ENCODE peak calls at places on chromosome 15, in ten cellular contexts. K is heart right ventricle; G is cardiac muscle cell; U is CD8-positive, alpha-beta memory T cell; T is mesendoderm; W is astrocyte of the spinal cord; X is uterus; P is AG10803; I is neural progenitor cell; Z is HepG2. Y is an unnamed sample.

GRCh38 chr15:62625421-62626033 is 417.0 kb upstream of the TPM1 start:
- DNase-seq in K (no peak), U (no peak), T (no peak), W (no peak), I (no peak), Z (no peak), X (peak), P (peak), G (peak), Y (no peak)

GRCh38 chr15:62958528-62958927 is 84.0 kb upstream of the TPM1 start:
- DNase-seq in U (no peak), W (no peak), I (no peak), Z (no peak), G (no peak), T (no peak), X (no peak), P (peak), K (peak), Y (no peak)

GRCh38 chr15:84752700-84753099 is 4.3 kb downstream of the ZNF592 start:
- DNase-seq in P (peak), U (no peak), X (no peak), K (no peak), I (no peak), G (peak), T (no peak), Z (peak), W (peak), Y (no peak)

GRCh38 chr15:39426552-39427532 is 154.0 kb upstream of the THBS1 start:
- DNase-seq in X (no peak), W (peak), Z (no peak), P (peak), U (peak), I (peak), K (peak), G (peak), T (no peak), Y (no peak)

GRCh38 chr15:72342385-72342784 is 22.4 kb upstream of the CELF6 start:
- DNase-seq in P (no peak), K (peak), Z (peak), T (peak), W (no peak), X (no peak), U (no peak), I (peak), G (peak), Y (peak)

GRCh38 chr15:44215594-44215993 is 20.5 kb upstream of the FRMD5 start:
- DNase-seq in X (no peak), Z (peak), U (no peak), W (peak), K (no peak), T (no peak), P (peak), G (peak), I (no peak), Y (no peak)

GRCh38 chr15:38176155-38176554 is 76.5 kb upstream of the SPRED1 start:
- DNase-seq in Z (no peak), W (peak), P (peak), X (no peak), G (peak), I (no peak), U (no peak), K (no peak), T (no peak), Y (no peak)

GRCh38 chr15:63905131-63905530 is 71.4 kb upstream of the HERC1 start:
- DNase-seq in K (no peak), Z (no peak), W (no peak), T (no peak), P (peak), X (no peak), G (no peak), U (no peak), I (no peak), Y (no peak)

GRCh38 chr15:79192462-79193036 is 90.0 kb upstream of the ANKRD34C start:
- DNase-seq in T (no peak), I (no peak), X (no peak), U (no peak), Z (no peak), G (no peak), P (peak), K (no peak), W (no peak), Y (no peak)

DNA sequence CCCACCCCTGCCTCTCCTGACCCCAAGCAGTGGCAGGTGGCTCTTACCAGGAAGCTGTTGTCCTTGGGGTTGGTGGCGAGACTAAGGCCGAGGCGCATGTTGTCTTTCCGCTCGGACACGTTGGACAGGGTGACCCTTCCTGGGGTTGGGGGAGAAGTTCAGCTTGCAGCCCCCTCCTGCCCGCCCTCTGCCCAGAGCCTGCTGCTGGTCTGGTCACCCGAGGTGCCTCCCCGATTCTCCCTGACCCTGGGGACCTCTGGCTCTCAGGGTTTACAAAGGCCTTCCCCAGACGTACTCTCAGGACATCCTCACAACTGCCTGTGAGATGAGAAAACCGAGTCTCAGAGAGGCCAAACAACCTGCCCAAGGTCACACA is 67.3 kb downstream of the ITGA11 start:
- DNase-seq in P (no peak), U (no peak), K (no peak), I (no peak), X (no peak), Z (no peak), T (no peak), W (no peak), G (no peak), Y (no peak)
- H3K4me3 ChIP-seq in P (no peak), U (no peak), K (no peak), I (no peak), X (no peak), Z (no peak), T (no peak), W (no peak), G (no peak), Y (no peak)

DNA sequence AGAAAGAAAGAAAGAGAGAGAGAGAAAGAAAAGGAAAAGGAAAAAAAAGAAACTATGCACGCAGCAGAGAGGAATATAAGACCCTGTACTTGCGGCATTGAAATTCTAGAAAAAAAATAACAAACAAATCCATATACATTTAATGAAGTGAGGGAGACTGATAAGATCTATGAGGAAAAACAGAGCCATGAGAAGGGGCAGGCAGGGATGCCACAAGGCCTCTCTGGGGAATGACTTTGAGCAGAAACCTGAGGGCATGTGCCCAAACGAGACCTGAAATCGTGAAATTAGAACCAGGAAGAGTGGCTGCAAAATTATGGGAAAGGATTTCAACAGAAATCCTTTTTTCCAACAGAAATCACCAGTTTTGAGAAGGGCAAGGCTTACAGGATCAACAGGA is 98.4 kb downstream of the GABRB3 start:
- DNase-seq in T (no peak), P (no peak), W (no peak), I (no peak), G (no peak), X (no peak), Z (no peak), U (no peak), K (no peak), Y (no peak)
- H3K4me3 ChIP-seq in T (no peak), P (no peak), W (no peak), I (no peak), G (no peak), X (no peak), Z (no peak), U (no peak), K (no peak), Y (no peak)

DNA sequence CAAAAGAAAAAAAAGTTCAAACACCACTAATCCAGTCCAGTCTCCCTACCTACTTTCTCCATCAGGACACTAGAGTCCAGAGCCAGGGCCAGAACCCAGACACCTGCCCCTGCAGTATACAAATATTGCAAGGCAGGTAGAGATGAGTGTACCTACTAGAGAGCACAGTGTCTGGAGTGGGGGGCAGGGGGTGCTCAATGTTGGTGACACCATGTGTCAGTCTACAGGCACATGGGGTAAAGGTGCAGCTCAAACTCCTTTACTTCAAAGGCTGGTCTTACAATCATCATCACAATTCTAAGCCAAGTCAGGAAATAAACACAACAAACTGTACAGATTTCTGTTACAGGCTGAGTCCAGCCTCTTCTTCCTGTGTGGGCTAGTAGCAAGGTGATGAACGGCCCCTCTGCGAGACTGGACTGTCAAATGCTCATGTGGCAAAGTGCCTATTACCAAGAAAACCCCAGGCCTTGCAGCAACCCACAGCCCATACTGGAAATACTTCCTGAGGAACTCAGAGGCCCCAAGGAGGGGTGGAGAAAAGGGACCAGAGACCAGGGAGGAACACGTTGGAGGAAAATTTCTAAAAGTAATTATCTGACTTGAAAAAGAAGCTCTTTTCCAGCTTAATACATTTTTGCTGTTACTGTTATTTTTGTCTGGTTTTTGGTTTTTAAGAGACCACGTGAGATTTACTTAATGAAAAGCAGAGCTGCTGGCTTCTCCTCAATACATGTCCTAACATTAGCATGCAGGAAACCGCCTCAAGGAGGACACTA is 29.7 kb downstream of the TBC1D2B start:
- DNase-seq in T (no peak), X (peak), Z (no peak), G (peak), W (peak), P (peak), U (peak), I (no peak), K (peak), Y (no peak)
- H3K4me3 ChIP-seq in T (no peak), X (no peak), Z (no peak), G (no peak), W (no peak), P (no peak), U (no peak), I (no peak), K (no peak), Y (no peak)

DNA sequence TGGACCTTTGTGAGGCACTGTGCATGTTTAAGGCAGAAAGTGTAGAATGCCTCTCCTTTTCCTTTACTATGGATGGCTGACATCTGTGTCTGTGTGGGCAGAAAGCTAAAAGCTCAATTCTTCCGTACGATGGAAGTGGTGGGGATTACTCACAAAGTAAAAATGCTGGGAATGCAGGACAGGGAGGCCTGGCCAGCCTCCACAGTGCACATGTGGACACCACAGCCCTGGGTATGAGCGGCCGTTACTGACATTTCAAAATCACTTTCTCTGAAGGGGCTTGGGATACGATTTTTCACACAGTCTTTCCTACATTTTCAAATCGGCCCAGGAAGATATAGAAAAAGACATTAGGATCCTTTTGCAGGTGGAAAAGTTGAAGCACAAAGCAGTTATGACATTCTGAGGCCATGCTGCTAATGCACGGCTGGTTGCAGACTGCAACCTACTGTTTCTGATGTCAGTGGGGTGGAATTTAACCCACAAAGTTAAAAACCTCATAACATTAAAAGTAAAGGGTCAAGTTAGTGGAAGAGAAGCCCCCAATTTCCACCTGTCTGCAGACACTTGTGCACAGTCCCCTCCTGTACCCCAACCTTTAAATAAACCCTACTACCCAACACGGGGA is 27.9 kb downstream of the EHD4 start:
- DNase-seq in W (peak), Z (peak), K (no peak), T (peak), I (peak), X (peak), G (peak), U (no peak), P (peak), Y (peak)
- H3K4me3 ChIP-seq in W (no peak), Z (no peak), K (no peak), T (no peak), I (no peak), X (no peak), G (no peak), U (no peak), P (peak), Y (no peak)

DNA sequence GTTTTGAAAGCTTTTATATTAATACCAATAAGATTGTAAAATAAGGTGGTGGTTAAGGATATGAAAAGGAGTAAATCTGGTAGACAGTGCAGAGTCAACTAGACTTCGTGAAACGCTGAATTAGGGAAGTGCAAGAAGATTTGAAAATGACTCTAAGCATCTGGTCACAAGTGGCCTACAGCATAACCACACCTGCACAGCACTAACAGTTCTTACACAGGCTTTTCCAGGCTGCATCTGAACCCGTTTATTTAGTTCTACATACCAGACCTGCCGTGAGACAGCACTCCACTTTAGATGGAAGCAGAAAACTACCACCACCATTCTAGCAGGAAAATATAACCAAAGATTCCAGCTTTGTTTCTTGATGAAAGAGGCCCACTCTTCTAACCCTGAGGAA is 1.9 kb downstream of the DMXL2 start:
- DNase-seq in U (no peak), X (no peak), T (no peak), W (no peak), I (no peak), Z (no peak), P (no peak), G (no peak), K (no peak), Y (no peak)
- H3K4me3 ChIP-seq in U (no peak), X (no peak), T (no peak), W (peak), I (peak), Z (no peak), P (no peak), G (peak), K (peak), Y (no peak)

DNA sequence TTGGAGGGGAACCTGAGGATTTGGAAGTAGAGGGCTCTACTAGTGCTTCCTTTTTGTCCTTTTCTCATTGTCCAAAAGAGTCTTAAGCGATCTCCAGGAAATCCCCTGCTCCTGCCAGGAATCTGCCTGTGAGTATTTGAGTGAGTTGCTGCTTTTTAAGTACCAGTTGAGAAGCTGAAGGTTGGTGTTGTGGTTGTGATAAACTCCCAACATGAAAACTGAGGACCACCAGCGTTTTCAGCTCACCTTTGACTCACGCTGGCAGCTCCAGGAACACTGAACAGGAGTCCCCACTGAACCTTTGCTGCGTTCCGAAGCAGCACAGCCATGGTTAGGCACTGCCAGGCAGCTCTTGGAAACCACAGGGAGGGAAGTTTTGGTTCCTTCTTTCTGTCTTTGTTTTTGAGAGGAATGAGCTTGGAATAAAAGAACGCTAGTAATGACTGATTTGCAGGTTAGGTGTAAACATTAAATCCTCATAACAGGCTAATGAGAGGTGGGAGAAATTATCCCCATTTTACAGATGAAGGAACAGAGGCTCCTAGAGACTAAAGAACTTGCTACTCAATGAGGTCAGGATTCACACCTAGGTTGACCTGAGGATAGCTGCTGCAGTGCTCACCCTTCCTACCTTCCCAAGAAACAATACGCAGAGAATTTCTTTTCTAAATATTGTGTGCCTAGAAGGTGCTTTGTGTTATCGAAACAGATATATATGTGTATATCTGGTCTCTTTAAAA is 106.1 kb downstream of the IGF1R start:
- DNase-seq in P (peak), U (no peak), G (peak), W (peak), X (no peak), K (no peak), Z (no peak), I (peak), T (peak), Y (no peak)
- H3K4me3 ChIP-seq in P (peak), U (no peak), G (no peak), W (peak), X (peak), K (peak), Z (no peak), I (peak), T (no peak), Y (no peak)

DNA sequence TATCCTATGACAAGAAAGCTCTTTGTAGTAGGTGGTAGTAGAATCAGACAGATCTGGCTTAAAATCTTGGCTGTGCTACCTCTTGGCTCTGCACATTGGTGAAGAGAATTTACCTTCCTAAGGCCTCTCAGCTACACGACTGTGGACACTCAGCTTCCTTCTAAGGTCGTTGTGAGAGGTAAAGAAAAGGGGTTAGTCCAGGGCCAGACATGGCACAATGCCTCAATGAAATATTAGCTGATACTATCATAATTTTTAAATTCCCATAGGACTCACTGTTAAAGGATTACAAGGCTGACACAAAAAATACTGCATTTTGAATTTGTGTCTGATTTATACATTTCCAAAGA is 80.4 kb downstream of the IGF1R start:
- DNase-seq in X (no peak), W (no peak), T (no peak), I (no peak), P (no peak), U (no peak), Z (no peak), G (no peak), K (no peak), Y (no peak)
- H3K4me3 ChIP-seq in X (no peak), W (no peak), T (no peak), I (no peak), P (no peak), U (no peak), Z (no peak), G (no peak), K (no peak), Y (no peak)

GRCh38 chr15:71094137-71094536 is 21.1 kb upstream of the THSD4 start:
- DNase-seq in I (no peak), K (no peak), X (no peak), T (no peak), Z (no peak), W (no peak), G (no peak), U (no peak), P (no peak), Y (no peak)
- H3K4me3 ChIP-seq in I (no peak), K (no peak), X (no peak), T (no peak), Z (no peak), W (no peak), G (no peak), U (no peak), P (no peak), Y (no peak)

GRCh38 chr15:95432878-95433405 is 897.6 kb upstream of the NR2F2 start:
- DNase-seq in U (no peak), Z (no peak), I (no peak), G (no peak), X (no peak), W (no peak), T (no peak), P (no peak), K (no peak), Y (no peak)

GRCh38 chr15:95429345-95429744 is 901.2 kb upstream of the NR2F2 start:
- DNase-seq in Z (no peak), K (no peak), T (peak), U (no peak), X (no peak), W (no peak), I (no peak), P (no peak), G (no peak), Y (no peak)

GRCh38 chr15:95425859-95426258 is 904.6 kb upstream of the NR2F2 start:
- DNase-seq in P (no peak), G (no peak), Z (no peak), T (no peak), U (no peak), K (no peak), I (no peak), W (no peak), X (no peak), Y (no peak)

DNA sequence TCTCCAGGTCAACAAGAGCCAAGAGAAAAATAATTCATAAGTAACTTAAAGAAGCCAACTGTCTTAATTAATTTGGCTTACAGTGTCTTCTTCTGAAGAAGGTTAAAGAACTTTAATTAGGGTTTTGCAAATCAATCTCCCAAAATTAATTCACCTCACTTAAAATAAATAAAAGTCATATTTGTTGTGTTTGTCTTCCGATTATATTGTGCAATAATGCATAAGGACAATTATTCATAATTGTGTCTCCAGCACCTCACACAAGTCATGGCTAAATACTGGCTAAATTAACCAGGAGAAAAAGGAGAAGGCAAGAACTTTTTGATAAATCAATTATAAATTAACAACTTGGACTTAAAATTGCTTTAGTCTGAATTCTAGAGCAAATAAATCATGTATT is 899.0 kb upstream of the NR2F2 start:
- DNase-seq in U (no peak), T (no peak), Z (no peak), G (no peak), I (no peak), P (no peak), X (no peak), W (no peak), K (no peak), Y (no peak)
- H3K4me3 ChIP-seq in U (no peak), T (no peak), Z (no peak), G (no peak), I (no peak), P (no peak), X (no peak), W (no peak), K (no peak), Y (no peak)

Y was measured in Caco-2.